ENCODE peak calls at places on chromosomes 12 and 14, in four cellular contexts. R, A, Q and T are unnamed samples.

GRCh38 chr14:89041245-89041585 is 216.8 kb downstream of the TTC8 start:
- DNase-seq in R (no peak), Q (peak; percentile 51), A (peak; percentile 62), T (peak; percentile 91)

GRCh38 chr12:9736931-9737705 is 4.2 kb upstream of the CLECL1 start:
- DNase-seq in Q (no peak), R (no peak), A (no peak), T (no peak)

GRCh38 chr14:104864267-104865068 is 600 bp upstream of the CEP170B start:
- DNase-seq in A (no peak), Q (peak; percentile 85), R (no peak), T (peak; percentile 77)

GRCh38 chr12:13339538-13339937 is 143.0 kb downstream of the EMP1 start:
- DNase-seq in A (no peak), R (no peak), Q (peak; percentile 68), T (no peak)

GRCh38 chr14:105329411-105330200 is 15.1 kb downstream of the PACS2 start:
- DNase-seq in R (no peak), Q (no peak), A (no peak), T (no peak)

GRCh38 chr14:21071225-21072041 is 1.3 kb downstream of the ARHGEF40 start:
- DNase-seq in R (no peak), Q (peak; percentile 58), A (peak; percentile 86), T (peak; percentile 96)

GRCh38 chr14:69693823-69694729 is 72.9 kb upstream of the SRSF5 start:
- DNase-seq in Q (peak; percentile 16), A (no peak), R (no peak), T (peak; percentile 84)

GRCh38 chr14:88164906-88165534 is 158.0 kb downstream of the KCNK10 start:
- DNase-seq in A (no peak), Q (no peak), R (no peak), T (no peak)

GRCh38 chr14:52240623-52241022 is 26.9 kb upstream of the PTGDR start:
- DNase-seq in Q (no peak), R (no peak), A (no peak), T (peak; percentile 8)

GRCh38 chr12:64392221-64392620 is 1.7 kb upstream of the C12orf56 start:
- DNase-seq in R (no peak), Q (peak; percentile 45), A (no peak), T (peak; percentile 31)

GRCh38 chr14:21205026-21205677 is 49.3 kb upstream of the OR5AU1 start:
- DNase-seq in Q (no peak), R (no peak), A (no peak), T (no peak)